ENCODE peak calls at places on chromosomes 4 and X, in nine cellular contexts. One of them, this sample, is unnamed.

GRCh38 chrX:119521246-119521645 is 44.0 kb downstream of the STEEP1 start:
- DNase-seq in WERI-Rb-1: no peak
- DNase-seq in CD4-positive, alpha-beta T cell: no peak
- DNase-seq in pulmonary artery endothelial cell: no peak
- DNase-seq in Daoy: no peak
- DNase-seq in GM23248: no peak
- DNase-seq in activated T-cell treated with anti-CD3 and anti-CD28 coated beads, Interleukin-2, amount 50 U/mL, for 24 hours: no peak
- DNase-seq in A172: no peak
- DNase-seq in naive thymus-derived CD4-positive, alpha-beta T cell: no peak
- DNase-seq in this sample: no peak

GRCh38 chrX:70554523-70554922 is 109.9 kb downstream of the DLG3 start:
- DNase-seq in A172: no peak
- DNase-seq in pulmonary artery endothelial cell: no peak
- DNase-seq in GM23248: peak
- DNase-seq in activated T-cell treated with anti-CD3 and anti-CD28 coated beads, Interleukin-2, amount 50 U/mL, for 24 hours: no peak
- DNase-seq in Daoy: no peak
- DNase-seq in WERI-Rb-1: no peak
- DNase-seq in naive thymus-derived CD4-positive, alpha-beta T cell: no peak
- DNase-seq in CD4-positive, alpha-beta T cell: no peak
- DNase-seq in this sample: no peak

GRCh38 chrX:109352121-109352556 is 129.7 kb downstream of the GUCY2F start:
- DNase-seq in CD4-positive, alpha-beta T cell: no peak
- DNase-seq in naive thymus-derived CD4-positive, alpha-beta T cell: no peak
- DNase-seq in activated T-cell treated with anti-CD3 and anti-CD28 coated beads, Interleukin-2, amount 50 U/mL, for 24 hours: no peak
- DNase-seq in A172: no peak
- DNase-seq in GM23248: peak
- DNase-seq in WERI-Rb-1: no peak
- DNase-seq in pulmonary artery endothelial cell: no peak
- DNase-seq in Daoy: no peak
- DNase-seq in this sample: no peak

GRCh38 chrX:103847174-103847870 is 15.3 kb upstream of the RAB9B start:
- DNase-seq in naive thymus-derived CD4-positive, alpha-beta T cell: no peak
- DNase-seq in CD4-positive, alpha-beta T cell: no peak
- DNase-seq in pulmonary artery endothelial cell: no peak
- DNase-seq in Daoy: peak
- DNase-seq in WERI-Rb-1: no peak
- DNase-seq in activated T-cell treated with anti-CD3 and anti-CD28 coated beads, Interleukin-2, amount 50 U/mL, for 24 hours: no peak
- DNase-seq in GM23248: peak
- DNase-seq in A172: no peak
- DNase-seq in this sample: peak

GRCh38 chrX:78331708-78332107 is 4.3 kb upstream of the CYSLTR1 start:
- DNase-seq in activated T-cell treated with anti-CD3 and anti-CD28 coated beads, Interleukin-2, amount 50 U/mL, for 24 hours: no peak
- DNase-seq in A172: no peak
- DNase-seq in WERI-Rb-1: no peak
- DNase-seq in pulmonary artery endothelial cell: no peak
- DNase-seq in Daoy: no peak
- DNase-seq in GM23248: no peak
- DNase-seq in naive thymus-derived CD4-positive, alpha-beta T cell: no peak
- DNase-seq in CD4-positive, alpha-beta T cell: no peak
- DNase-seq in this sample: no peak

GRCh38 chr4:175509320-175509719 is 302.7 kb downstream of the GPM6A start:
- DNase-seq in CD4-positive, alpha-beta T cell: no peak
- DNase-seq in Daoy: peak
- DNase-seq in naive thymus-derived CD4-positive, alpha-beta T cell: no peak
- DNase-seq in GM23248: no peak
- DNase-seq in activated T-cell treated with anti-CD3 and anti-CD28 coated beads, Interleukin-2, amount 50 U/mL, for 24 hours: no peak
- DNase-seq in pulmonary artery endothelial cell: no peak
- DNase-seq in A172: no peak
- DNase-seq in WERI-Rb-1: peak
- DNase-seq in this sample: no peak

GRCh38 chr4:38224850-38225249 is 264.7 kb downstream of the PTTG2 start:
- DNase-seq in naive thymus-derived CD4-positive, alpha-beta T cell: no peak
- DNase-seq in GM23248: no peak
- DNase-seq in WERI-Rb-1: no peak
- DNase-seq in A172: no peak
- DNase-seq in Daoy: no peak
- DNase-seq in CD4-positive, alpha-beta T cell: no peak
- DNase-seq in activated T-cell treated with anti-CD3 and anti-CD28 coated beads, Interleukin-2, amount 50 U/mL, for 24 hours: no peak
- DNase-seq in pulmonary artery endothelial cell: no peak
- DNase-seq in this sample: no peak

GRCh38 chr4:174058846-174059245 is 224.6 kb downstream of the FBXO8 start:
- DNase-seq in Daoy: no peak
- DNase-seq in WERI-Rb-1: no peak
- DNase-seq in CD4-positive, alpha-beta T cell: no peak
- DNase-seq in naive thymus-derived CD4-positive, alpha-beta T cell: no peak
- DNase-seq in A172: no peak
- DNase-seq in pulmonary artery endothelial cell: no peak
- DNase-seq in activated T-cell treated with anti-CD3 and anti-CD28 coated beads, Interleukin-2, amount 50 U/mL, for 24 hours: no peak
- DNase-seq in GM23248: peak
- DNase-seq in this sample: no peak

GRCh38 chr4:133524369-133524768 is 375.3 kb downstream of the PCDH10 start:
- DNase-seq in A172: no peak
- DNase-seq in naive thymus-derived CD4-positive, alpha-beta T cell: no peak
- DNase-seq in pulmonary artery endothelial cell: no peak
- DNase-seq in CD4-positive, alpha-beta T cell: no peak
- DNase-seq in WERI-Rb-1: no peak
- DNase-seq in Daoy: peak
- DNase-seq in activated T-cell treated with anti-CD3 and anti-CD28 coated beads, Interleukin-2, amount 50 U/mL, for 24 hours: no peak
- DNase-seq in GM23248: no peak
- DNase-seq in this sample: no peak

This sample was measured in COLO829.